ENCODE peak calls at places on chromosomes 7 and 10, in ten cellular contexts. One of them, this sample, is unnamed.

GRCh38 chr10:28008054-28008453 is 9.2 kb upstream of the ODAD2 start:
- DNase-seq in brain microvascular endothelial cell: no peak
- DNase-seq in WTC11: no peak
- DNase-seq in cardiac fibroblast: no peak
- DNase-seq in activated B cell treated with CpG ODN at 0.5 μM for 24 hours: no peak
- DNase-seq in dorsolateral prefrontal cortex: no peak
- DNase-seq in A549: no peak
- DNase-seq in astrocyte of the cerebellum: no peak
- DNase-seq in tibial nerve: no peak
- DNase-seq in Calu3: no peak
- DNase-seq in this sample: no peak

GRCh38 chr7:115838829-115839228 is 191.7 kb downstream of the TFEC start:
- DNase-seq in brain microvascular endothelial cell: no peak
- DNase-seq in WTC11: no peak
- DNase-seq in cardiac fibroblast: no peak
- DNase-seq in activated B cell treated with CpG ODN at 0.5 μM for 24 hours: no peak
- DNase-seq in dorsolateral prefrontal cortex: no peak
- DNase-seq in A549: no peak
- DNase-seq in astrocyte of the cerebellum: no peak
- DNase-seq in tibial nerve: no peak
- DNase-seq in Calu3: no peak
- DNase-seq in this sample: no peak

GRCh38 chr7:42351313-42351935 is 114.4 kb upstream of the GLI3 start:
- DNase-seq in brain microvascular endothelial cell: no peak
- DNase-seq in WTC11: no peak
- DNase-seq in cardiac fibroblast: peak; percentile 25
- DNase-seq in activated B cell treated with CpG ODN at 0.5 μM for 24 hours: no peak
- DNase-seq in dorsolateral prefrontal cortex: no peak
- DNase-seq in A549: no peak
- DNase-seq in astrocyte of the cerebellum: no peak
- DNase-seq in tibial nerve: no peak
- DNase-seq in Calu3: no peak
- DNase-seq in this sample: no peak

GRCh38 chr10:60096761-60097513 is 190.6 kb upstream of the CCDC6 start:
- DNase-seq in brain microvascular endothelial cell: no peak
- DNase-seq in WTC11: no peak
- DNase-seq in cardiac fibroblast: no peak
- DNase-seq in activated B cell treated with CpG ODN at 0.5 μM for 24 hours: no peak
- DNase-seq in dorsolateral prefrontal cortex: no peak
- DNase-seq in A549: no peak
- DNase-seq in astrocyte of the cerebellum: no peak
- DNase-seq in tibial nerve: no peak
- DNase-seq in Calu3: no peak
- DNase-seq in this sample: no peak

GRCh38 chr10:116545756-116546155 is at the start of gene PNLIP:
- DNase-seq in brain microvascular endothelial cell: no peak
- DNase-seq in WTC11: no peak
- DNase-seq in cardiac fibroblast: no peak
- DNase-seq in activated B cell treated with CpG ODN at 0.5 μM for 24 hours: no peak
- DNase-seq in dorsolateral prefrontal cortex: no peak
- DNase-seq in A549: no peak
- DNase-seq in astrocyte of the cerebellum: no peak
- DNase-seq in tibial nerve: no peak
- DNase-seq in Calu3: no peak
- DNase-seq in this sample: no peak

GRCh38 chr10:132402781-132403241 is 5.8 kb downstream of the PWWP2B start:
- DNase-seq in brain microvascular endothelial cell: no peak
- DNase-seq in WTC11: no peak
- DNase-seq in cardiac fibroblast: no peak
- DNase-seq in activated B cell treated with CpG ODN at 0.5 μM for 24 hours: no peak
- DNase-seq in dorsolateral prefrontal cortex: no peak
- DNase-seq in A549: no peak
- DNase-seq in astrocyte of the cerebellum: no peak
- DNase-seq in tibial nerve: no peak
- DNase-seq in Calu3: no peak
- DNase-seq in this sample: no peak

GRCh38 chr10:31635415-31636065 is 293.1 kb downstream of the ARHGAP12 start:
- DNase-seq in brain microvascular endothelial cell: no peak
- DNase-seq in WTC11: no peak
- DNase-seq in cardiac fibroblast: peak; percentile 57
- DNase-seq in activated B cell treated with CpG ODN at 0.5 μM for 24 hours: no peak
- DNase-seq in dorsolateral prefrontal cortex: no peak
- DNase-seq in A549: no peak
- DNase-seq in astrocyte of the cerebellum: no peak
- DNase-seq in tibial nerve: no peak
- DNase-seq in Calu3: no peak
- DNase-seq in this sample: no peak

GRCh38 chr10:61284222-61284890 is 168.8 kb downstream of the TMEM26 start:
- DNase-seq in brain microvascular endothelial cell: peak; percentile 64
- DNase-seq in WTC11: no peak
- DNase-seq in cardiac fibroblast: peak; percentile 80
- DNase-seq in activated B cell treated with CpG ODN at 0.5 μM for 24 hours: no peak
- DNase-seq in dorsolateral prefrontal cortex: no peak
- DNase-seq in A549: peak; percentile 78
- DNase-seq in astrocyte of the cerebellum: peak; percentile 59
- DNase-seq in tibial nerve: peak; percentile 32
- DNase-seq in Calu3: peak; percentile 16
- DNase-seq in this sample: peak; percentile 15

GRCh38 chr10:48533951-48534720 is 70.7 kb downstream of the ARHGAP22 start:
- DNase-seq in brain microvascular endothelial cell: no peak
- DNase-seq in WTC11: peak; percentile 46
- DNase-seq in cardiac fibroblast: no peak
- DNase-seq in activated B cell treated with CpG ODN at 0.5 μM for 24 hours: no peak
- DNase-seq in dorsolateral prefrontal cortex: peak; percentile 52
- DNase-seq in A549: no peak
- DNase-seq in astrocyte of the cerebellum: peak; percentile 74
- DNase-seq in tibial nerve: no peak
- DNase-seq in Calu3: no peak
- DNase-seq in this sample: no peak

GRCh38 chr10:48536916-48537890 is 67.7 kb downstream of the ARHGAP22 start:
- DNase-seq in brain microvascular endothelial cell: no peak
- DNase-seq in WTC11: peak; percentile 26
- DNase-seq in cardiac fibroblast: no peak
- DNase-seq in activated B cell treated with CpG ODN at 0.5 μM for 24 hours: no peak
- DNase-seq in dorsolateral prefrontal cortex: no peak
- DNase-seq in A549: no peak
- DNase-seq in astrocyte of the cerebellum: no peak
- DNase-seq in tibial nerve: no peak
- DNase-seq in Calu3: no peak
- DNase-seq in this sample: no peak

GRCh38 chr10:48536226-48536500 is 68.7 kb downstream of the ARHGAP22 start:
- DNase-seq in brain microvascular endothelial cell: no peak
- DNase-seq in WTC11: no peak
- DNase-seq in cardiac fibroblast: no peak
- DNase-seq in activated B cell treated with CpG ODN at 0.5 μM for 24 hours: no peak
- DNase-seq in dorsolateral prefrontal cortex: no peak
- DNase-seq in A549: no peak
- DNase-seq in astrocyte of the cerebellum: no peak
- DNase-seq in tibial nerve: no peak
- DNase-seq in Calu3: no peak
- DNase-seq in this sample: no peak

GRCh38 chr10:48533540-48533939 is 71.3 kb downstream of the ARHGAP22 start:
- DNase-seq in brain microvascular endothelial cell: no peak
- DNase-seq in WTC11: no peak
- DNase-seq in cardiac fibroblast: no peak
- DNase-seq in activated B cell treated with CpG ODN at 0.5 μM for 24 hours: no peak
- DNase-seq in dorsolateral prefrontal cortex: no peak
- DNase-seq in A549: no peak
- DNase-seq in astrocyte of the cerebellum: no peak
- DNase-seq in tibial nerve: no peak
- DNase-seq in Calu3: no peak
- DNase-seq in this sample: no peak

DNA sequence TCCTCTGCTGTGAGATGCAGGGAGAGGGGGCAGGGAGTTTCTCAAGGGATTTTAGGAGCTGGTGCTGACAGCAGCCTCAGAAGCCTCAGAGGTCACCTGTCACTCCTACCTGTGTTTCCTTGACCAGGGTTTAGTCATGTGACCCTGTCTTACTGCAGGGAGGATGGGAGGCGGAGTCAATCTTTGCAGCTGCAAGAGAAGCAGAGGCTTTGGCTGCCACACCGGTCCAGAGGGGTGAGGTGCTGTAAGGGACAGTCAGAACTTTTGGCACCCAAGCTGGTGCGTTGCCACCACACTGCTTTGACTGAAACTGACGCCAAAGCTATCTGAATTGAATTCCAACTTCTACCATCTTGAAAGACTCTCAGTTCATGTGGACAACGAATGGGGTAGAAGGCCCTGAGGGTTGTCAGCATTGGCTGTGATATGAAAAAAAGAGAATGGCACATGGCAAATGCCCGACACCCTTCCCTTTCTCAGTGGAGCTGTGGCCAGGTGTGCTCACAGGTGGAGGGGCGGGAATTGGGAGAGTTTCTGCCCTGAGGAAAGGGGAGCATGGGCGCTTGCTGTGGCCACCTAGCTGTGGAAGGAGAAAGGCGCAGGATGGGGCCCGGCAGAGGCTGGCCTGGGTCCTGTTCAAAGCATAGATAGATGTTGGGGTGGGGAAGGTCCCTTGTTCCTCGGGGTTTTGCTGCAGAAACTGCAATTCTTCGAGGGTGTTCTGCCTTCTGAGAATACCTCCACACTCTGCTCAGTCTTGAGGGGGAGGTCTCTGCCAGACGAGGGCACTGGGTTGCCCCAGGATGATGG is 69.3 kb downstream of the ARHGAP22 start:
- DNase-seq in brain microvascular endothelial cell: no peak
- DNase-seq in WTC11: peak; percentile 47
- DNase-seq in cardiac fibroblast: no peak
- DNase-seq in activated B cell treated with CpG ODN at 0.5 μM for 24 hours: no peak
- DNase-seq in dorsolateral prefrontal cortex: no peak
- DNase-seq in A549: no peak
- DNase-seq in astrocyte of the cerebellum: no peak
- DNase-seq in tibial nerve: no peak
- DNase-seq in Calu3: no peak
- DNase-seq in this sample: no peak
- TF ChIP-seq CTCF in brain microvascular endothelial cell: peak; percentile 49
- TF ChIP-seq CTCF in WTC11: no peak
- TF ChIP-seq CTCF in cardiac fibroblast: peak; percentile 15
- TF ChIP-seq CTCF in activated B cell treated with CpG ODN at 0.5 μM for 24 hours: no peak
- TF ChIP-seq CTCF in dorsolateral prefrontal cortex: no peak
- TF ChIP-seq CTCF in A549: no peak
- TF ChIP-seq CTCF in astrocyte of the cerebellum: peak; percentile 22
- TF ChIP-seq CTCF in tibial nerve: no peak
- TF ChIP-seq CTCF in Calu3: no peak
- TF ChIP-seq CTCF in this sample: peak; percentile 34

GRCh38 chr7:65554-65953 is 126.8 kb upstream of the FAM20C start:
- DNase-seq in brain microvascular endothelial cell: no peak
- DNase-seq in WTC11: no peak
- DNase-seq in cardiac fibroblast: peak; percentile 67
- DNase-seq in activated B cell treated with CpG ODN at 0.5 μM for 24 hours: no peak
- DNase-seq in dorsolateral prefrontal cortex: peak; percentile 29
- DNase-seq in A549: no peak
- DNase-seq in astrocyte of the cerebellum: no peak
- DNase-seq in tibial nerve: no peak
- DNase-seq in Calu3: no peak
- DNase-seq in this sample: no peak

GRCh38 chr7:66296-66695 is 126.1 kb upstream of the FAM20C start:
- DNase-seq in brain microvascular endothelial cell: no peak
- DNase-seq in WTC11: no peak
- DNase-seq in cardiac fibroblast: no peak
- DNase-seq in activated B cell treated with CpG ODN at 0.5 μM for 24 hours: no peak
- DNase-seq in dorsolateral prefrontal cortex: peak; percentile 34
- DNase-seq in A549: no peak
- DNase-seq in astrocyte of the cerebellum: no peak
- DNase-seq in tibial nerve: no peak
- DNase-seq in Calu3: no peak
- DNase-seq in this sample: no peak

GRCh38 chr7:67738-68395 is 124.5 kb upstream of the FAM20C start:
- DNase-seq in brain microvascular endothelial cell: no peak
- DNase-seq in WTC11: no peak
- DNase-seq in cardiac fibroblast: peak; percentile 20
- DNase-seq in activated B cell treated with CpG ODN at 0.5 μM for 24 hours: no peak
- DNase-seq in dorsolateral prefrontal cortex: peak; percentile 23
- DNase-seq in A549: no peak
- DNase-seq in astrocyte of the cerebellum: no peak
- DNase-seq in tibial nerve: no peak
- DNase-seq in Calu3: no peak
- DNase-seq in this sample: no peak

GRCh38 chr7:66741-67140 is 125.6 kb upstream of the FAM20C start:
- DNase-seq in brain microvascular endothelial cell: no peak
- DNase-seq in WTC11: no peak
- DNase-seq in cardiac fibroblast: no peak
- DNase-seq in activated B cell treated with CpG ODN at 0.5 μM for 24 hours: no peak
- DNase-seq in dorsolateral prefrontal cortex: peak; percentile 32
- DNase-seq in A549: no peak
- DNase-seq in astrocyte of the cerebellum: no peak
- DNase-seq in tibial nerve: no peak
- DNase-seq in Calu3: no peak
- DNase-seq in this sample: no peak

DNA sequence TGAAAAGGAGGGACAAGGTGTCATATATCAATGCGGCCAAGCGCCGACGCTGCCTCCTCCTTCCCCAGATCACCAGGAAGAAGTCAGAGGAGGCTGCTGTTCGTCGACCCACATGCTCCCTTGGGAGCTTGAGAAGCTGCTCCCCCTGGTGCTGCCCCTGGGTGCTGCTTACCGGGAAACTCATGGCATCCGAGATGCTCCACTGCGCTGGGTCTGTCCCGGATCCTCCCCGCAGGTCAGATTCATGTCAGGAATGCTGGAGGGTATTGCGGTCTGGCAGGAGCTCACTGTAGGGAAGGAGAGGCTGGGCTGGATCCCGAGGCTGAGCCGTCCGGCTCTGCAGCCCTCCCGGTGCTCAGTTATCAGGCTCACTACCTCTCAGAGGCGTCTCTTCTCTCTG is 123.7 kb upstream of the FAM20C start:
- DNase-seq in brain microvascular endothelial cell: no peak
- DNase-seq in WTC11: no peak
- DNase-seq in cardiac fibroblast: no peak
- DNase-seq in activated B cell treated with CpG ODN at 0.5 μM for 24 hours: no peak
- DNase-seq in dorsolateral prefrontal cortex: peak; percentile 22
- DNase-seq in A549: peak; percentile 16
- DNase-seq in astrocyte of the cerebellum: no peak
- DNase-seq in tibial nerve: no peak
- DNase-seq in Calu3: no peak
- DNase-seq in this sample: no peak
- TF ChIP-seq CTCF in brain microvascular endothelial cell: peak; percentile 55
- TF ChIP-seq CTCF in WTC11: no peak
- TF ChIP-seq CTCF in cardiac fibroblast: peak; percentile 15
- TF ChIP-seq CTCF in activated B cell treated with CpG ODN at 0.5 μM for 24 hours: no peak
- TF ChIP-seq CTCF in dorsolateral prefrontal cortex: no peak
- TF ChIP-seq CTCF in A549: no peak
- TF ChIP-seq CTCF in astrocyte of the cerebellum: peak; percentile 14
- TF ChIP-seq CTCF in tibial nerve: no peak
- TF ChIP-seq CTCF in Calu3: no peak
- TF ChIP-seq CTCF in this sample: peak; percentile 26

GRCh38 chr10:106360870-106361269 is 803.6 kb downstream of the SORCS1 start:
- DNase-seq in brain microvascular endothelial cell: peak; percentile 53
- DNase-seq in WTC11: no peak
- DNase-seq in cardiac fibroblast: peak; percentile 98
- DNase-seq in activated B cell treated with CpG ODN at 0.5 μM for 24 hours: no peak
- DNase-seq in dorsolateral prefrontal cortex: no peak
- DNase-seq in A549: no peak
- DNase-seq in astrocyte of the cerebellum: peak; percentile 57
- DNase-seq in tibial nerve: peak; percentile 4
- DNase-seq in Calu3: peak; percentile 12
- DNase-seq in this sample: no peak

GRCh38 chr10:106355450-106355849 is 809.1 kb downstream of the SORCS1 start:
- DNase-seq in brain microvascular endothelial cell: no peak
- DNase-seq in WTC11: peak; percentile 26
- DNase-seq in cardiac fibroblast: peak; percentile 25
- DNase-seq in activated B cell treated with CpG ODN at 0.5 μM for 24 hours: no peak
- DNase-seq in dorsolateral prefrontal cortex: no peak
- DNase-seq in A549: no peak
- DNase-seq in astrocyte of the cerebellum: no peak
- DNase-seq in tibial nerve: no peak
- DNase-seq in Calu3: no peak
- DNase-seq in this sample: no peak
- TF ChIP-seq CTCF in brain microvascular endothelial cell: peak; percentile 44
- TF ChIP-seq CTCF in WTC11: peak; percentile 36
- TF ChIP-seq CTCF in cardiac fibroblast: peak; percentile 34
- TF ChIP-seq CTCF in activated B cell treated with CpG ODN at 0.5 μM for 24 hours: no peak
- TF ChIP-seq CTCF in dorsolateral prefrontal cortex: no peak
- TF ChIP-seq CTCF in A549: no peak
- TF ChIP-seq CTCF in astrocyte of the cerebellum: peak; percentile 26
- TF ChIP-seq CTCF in tibial nerve: no peak
- TF ChIP-seq CTCF in Calu3: peak; percentile 26
- TF ChIP-seq CTCF in this sample: peak; percentile 44

DNA sequence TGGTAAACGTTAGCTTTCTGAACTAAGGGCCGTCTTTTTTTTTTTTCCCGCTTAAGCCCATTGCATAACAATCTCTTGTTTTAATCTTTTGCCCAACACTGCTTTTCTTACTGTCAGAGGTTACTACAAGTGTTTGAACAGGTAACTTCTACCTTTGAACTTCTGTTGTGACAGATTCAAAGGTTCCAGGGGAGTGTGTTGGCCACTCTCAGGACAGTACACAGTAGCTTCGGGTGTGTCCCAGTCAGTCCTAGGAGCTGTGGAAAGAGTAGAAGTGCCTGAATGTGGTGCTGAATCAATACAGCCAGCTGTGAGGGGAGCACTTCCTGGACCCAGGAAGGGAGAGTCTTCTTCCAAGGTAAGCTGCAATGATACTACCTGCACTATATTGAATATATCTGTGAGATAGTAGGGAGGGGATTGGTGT is at the start of gene ACSL5:
- DNase-seq in brain microvascular endothelial cell: no peak
- DNase-seq in WTC11: no peak
- DNase-seq in cardiac fibroblast: no peak
- DNase-seq in activated B cell treated with CpG ODN at 0.5 μM for 24 hours: no peak
- DNase-seq in dorsolateral prefrontal cortex: no peak
- DNase-seq in A549: no peak
- DNase-seq in astrocyte of the cerebellum: no peak
- DNase-seq in tibial nerve: no peak
- DNase-seq in Calu3: no peak
- DNase-seq in this sample: no peak
- TF ChIP-seq CTCF in brain microvascular endothelial cell: no peak
- TF ChIP-seq CTCF in WTC11: no peak
- TF ChIP-seq CTCF in cardiac fibroblast: no peak
- TF ChIP-seq CTCF in activated B cell treated with CpG ODN at 0.5 μM for 24 hours: no peak
- TF ChIP-seq CTCF in dorsolateral prefrontal cortex: no peak
- TF ChIP-seq CTCF in A549: no peak
- TF ChIP-seq CTCF in astrocyte of the cerebellum: no peak
- TF ChIP-seq CTCF in tibial nerve: no peak
- TF ChIP-seq CTCF in Calu3: no peak
- TF ChIP-seq CTCF in this sample: no peak